ENCODE peak calls at places on chromosomes 5 and 9, in four cellular contexts. C is coronary artery, O is cardiac muscle cell, Y is GM23338. V is an unnamed sample.

GRCh38 chr5:10678236-10678635 is 82.8 kb downstream of the DAP start:
- DNase-seq in Y (no peak), O (no peak), C (no peak), V (no peak)

GRCh38 chr5:173191561-173191960 is 43.4 kb downstream of the NKX2-5 start:
- DNase-seq in Y (no peak), C (no peak), O (no peak), V (no peak)

GRCh38 chr5:103259705-103260355 is 1.3 kb downstream of the MACIR start:
- DNase-seq in O (peak), Y (peak), C (no peak), V (no peak)

GRCh38 chr9:136764301-136764891 is at the start of gene LCN15:
- DNase-seq in C (no peak), O (no peak), Y (no peak), V (no peak)

GRCh38 chr5:85049020-85049419 is 664.3 kb upstream of the EDIL3 start:
- DNase-seq in Y (peak), C (no peak), O (peak), V (no peak)

GRCh38 chr5:72458407-72458806 is 48.8 kb downstream of the ZNF366 start:
- DNase-seq in O (no peak), C (no peak), Y (no peak), V (no peak)

GRCh38 chr5:9715891-9716335 is 85.8 kb upstream of the TAS2R1 start:
- DNase-seq in C (no peak), O (peak), Y (peak), V (no peak)

GRCh38 chr9:93658184-93658925 is 82.0 kb downstream of the PHF2 start:
- DNase-seq in O (no peak), Y (no peak), C (peak), V (no peak)

GRCh38 chr9:107221321-107221720 is 61.8 kb upstream of the RAD23B start:
- DNase-seq in O (no peak), Y (peak), C (no peak), V (no peak)

GRCh38 chr5:113061851-113062631 is 85.4 kb downstream of the DCP2 start:
- DNase-seq in C (no peak), O (peak), Y (no peak), V (no peak)

GRCh38 chr9:34334337-34334824 is 5.0 kb downstream of the NUDT2 start:
- DNase-seq in C (no peak), Y (peak), O (peak), V (no peak)

GRCh38 chr5:133409210-133409674 is 203.1 kb downstream of the FSTL4 start:
- DNase-seq in C (peak), O (no peak), Y (no peak), V (no peak)

GRCh38 chr9:84322830-84323229 is 17.7 kb downstream of the SLC28A3 start:
- DNase-seq in O (peak), Y (no peak), C (no peak), V (no peak)

GRCh38 chr9:3517377-3518048 is 8.3 kb downstream of the RFX3 start:
- DNase-seq in C (no peak), Y (no peak), O (no peak), V (no peak)

GRCh38 chr9:16794871-16795639 is 75.4 kb downstream of the BNC2 start:
- DNase-seq in C (peak), Y (no peak), O (peak), V (no peak)

GRCh38 chr9:71608825-71609452 is 159.4 kb downstream of the CEMIP2 start:
- DNase-seq in O (peak), C (no peak), Y (peak), V (no peak)

GRCh38 chr5:147177125-147177840 is 57.5 kb upstream of the STK32A start:
- DNase-seq in C (no peak), Y (no peak), O (peak), V (no peak)

GRCh38 chr5:82312373-82312856 is 34.3 kb upstream of the RPS23 start:
- DNase-seq in O (peak), C (peak), Y (peak), V (no peak)

GRCh38 chr5:128579111-128579510 is 41.1 kb upstream of the FBN2 start:
- DNase-seq in Y (no peak), C (no peak), O (peak), V (peak)

GRCh38 chr5:96661101-96661840 is 905 bp upstream of the CAST start:
- DNase-seq in C (no peak), O (peak), Y (peak), V (no peak)

GRCh38 chr5:50666261-50667078 is at the start of gene PARP8:
- DNase-seq in C (peak), O (peak), Y (peak), V (no peak)

GRCh38 chr5:90902170-90902569 is 343.6 kb downstream of the ADGRV1 start:
- DNase-seq in C (no peak), O (no peak), Y (no peak), V (no peak)

GRCh38 chr9:98255064-98255577 is 328 bp downstream of the TBC1D2 start:
- DNase-seq in O (peak), C (no peak), Y (peak), V (no peak)

GRCh38 chr9:136170291-136170901 is 34.5 kb downstream of the LHX3 start:
- DNase-seq in O (peak), Y (peak), C (no peak), V (no peak)

GRCh38 chr5:154159343-154159742 is 31.2 kb upstream of the GALNT10 start:
- DNase-seq in O (peak), Y (no peak), C (no peak), V (no peak)

GRCh38 chr5:111478266-111478665 is 34.1 kb downstream of the STARD4 start:
- DNase-seq in Y (no peak), C (no peak), O (no peak), V (no peak)

GRCh38 chr5:80654054-80654390 is 430 bp upstream of the MSH3 start:
- DNase-seq in O (no peak), Y (peak), C (peak), V (no peak)

GRCh38 chr5:151095341-151096000 is 14.6 kb upstream of the TNIP1 start:
- DNase-seq in Y (no peak), O (peak), C (no peak), V (no peak)

GRCh38 chr5:27652505-27652904 is 614.1 kb upstream of the CDH9 start:
- DNase-seq in C (no peak), Y (peak), O (peak), V (peak)

GRCh38 chr9:25461416-25461815 is 216.8 kb downstream of the TUSC1 start:
- DNase-seq in C (no peak), O (no peak), Y (no peak), V (peak)

GRCh38 chr9:125993423-125993935 is 246.3 kb downstream of the PBX3 start:
- DNase-seq in O (no peak), C (no peak), Y (no peak), V (no peak)

GRCh38 chr5:143733635-143734341 is 78.2 kb upstream of the HMHB1 start:
- DNase-seq in O (no peak), C (no peak), Y (peak), V (no peak)

GRCh38 chr5:148746826-148747535 is 79.4 kb upstream of the ADRB2 start:
- DNase-seq in C (no peak), Y (no peak), O (no peak), V (no peak)

DNA sequence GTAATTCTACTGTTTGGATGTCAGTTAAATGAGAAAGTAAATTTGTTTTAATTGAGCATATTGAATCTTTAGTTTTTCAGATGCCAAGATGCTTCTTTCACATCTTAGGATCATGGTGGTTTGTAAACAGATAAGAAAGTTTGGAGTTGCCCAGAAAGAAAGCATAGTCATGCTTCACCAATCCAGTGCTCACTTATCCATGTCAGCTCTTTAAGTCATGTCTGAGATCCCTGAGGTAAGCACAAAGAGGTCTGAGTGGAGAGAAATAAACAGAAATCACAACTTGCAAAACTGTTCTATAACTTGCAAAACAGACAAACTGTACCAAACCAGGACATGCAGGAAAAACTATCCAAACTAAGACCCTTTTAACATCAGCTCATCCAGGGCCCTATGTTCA is 87.7 kb downstream of the OSTF1 start:
- DNase-seq in O (no peak), C (no peak), Y (no peak), V (no peak)
- H3K27ac ChIP-seq in O (no peak), C (no peak), Y (no peak), V (no peak)

DNA sequence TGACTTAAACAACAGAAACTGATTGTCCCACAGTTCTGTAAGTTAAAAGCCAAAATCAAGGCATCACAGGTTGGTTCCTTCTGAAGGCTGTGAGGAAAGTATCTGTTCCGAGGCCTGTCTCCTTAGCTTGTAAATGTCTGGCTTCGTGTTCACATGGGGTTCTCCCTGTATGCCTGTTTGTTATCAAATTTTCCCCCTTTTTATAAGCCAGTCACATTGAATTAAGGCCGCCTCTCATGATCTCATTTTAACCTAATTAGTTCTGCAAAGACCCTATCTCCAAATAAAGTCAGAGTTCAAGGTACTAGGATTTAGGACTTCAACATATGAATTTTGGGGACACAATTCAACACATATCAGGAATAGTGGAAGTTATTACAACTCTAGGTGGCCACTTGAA is 331.5 kb downstream of the PIK3R1 start:
- DNase-seq in O (no peak), C (no peak), Y (no peak), V (no peak)
- H3K27ac ChIP-seq in O (no peak), C (no peak), Y (no peak), V (no peak)

GRCh38 chr5:61280766-61281427 is 51.2 kb upstream of the ZSWIM6 start:
- DNase-seq in Y (no peak), O (no peak), C (no peak), V (no peak)
- H3K27ac ChIP-seq in Y (no peak), O (no peak), C (no peak), V (peak)

GRCh38 chr5:137667341-137667740 is 68.5 kb downstream of the KLHL3 start:
- DNase-seq in O (peak), C (no peak), Y (no peak), V (no peak)
- H3K27ac ChIP-seq in O (no peak), C (peak), Y (no peak), V (no peak)

GRCh38 chr9:18507151-18507550 is 33.2 kb downstream of the ADAMTSL1 start:
- DNase-seq in Y (no peak), O (no peak), C (no peak), V (no peak)

GRCh38 chr9:18504707-18505106 is 30.8 kb downstream of the ADAMTSL1 start:
- DNase-seq in Y (peak), C (no peak), O (no peak), V (no peak)

GRCh38 chr9:18499987-18500386 is 26.0 kb downstream of the ADAMTSL1 start:
- DNase-seq in O (no peak), C (no peak), Y (no peak), V (peak)

GRCh38 chr9:18498947-18499585 is 25.1 kb downstream of the ADAMTSL1 start:
- DNase-seq in Y (no peak), O (no peak), C (no peak), V (no peak)

GRCh38 chr9:18502546-18502945 is 28.6 kb downstream of the ADAMTSL1 start:
- DNase-seq in Y (no peak), C (no peak), O (no peak), V (no peak)
- H3K27ac ChIP-seq in Y (no peak), C (no peak), O (no peak), V (no peak)

DNA sequence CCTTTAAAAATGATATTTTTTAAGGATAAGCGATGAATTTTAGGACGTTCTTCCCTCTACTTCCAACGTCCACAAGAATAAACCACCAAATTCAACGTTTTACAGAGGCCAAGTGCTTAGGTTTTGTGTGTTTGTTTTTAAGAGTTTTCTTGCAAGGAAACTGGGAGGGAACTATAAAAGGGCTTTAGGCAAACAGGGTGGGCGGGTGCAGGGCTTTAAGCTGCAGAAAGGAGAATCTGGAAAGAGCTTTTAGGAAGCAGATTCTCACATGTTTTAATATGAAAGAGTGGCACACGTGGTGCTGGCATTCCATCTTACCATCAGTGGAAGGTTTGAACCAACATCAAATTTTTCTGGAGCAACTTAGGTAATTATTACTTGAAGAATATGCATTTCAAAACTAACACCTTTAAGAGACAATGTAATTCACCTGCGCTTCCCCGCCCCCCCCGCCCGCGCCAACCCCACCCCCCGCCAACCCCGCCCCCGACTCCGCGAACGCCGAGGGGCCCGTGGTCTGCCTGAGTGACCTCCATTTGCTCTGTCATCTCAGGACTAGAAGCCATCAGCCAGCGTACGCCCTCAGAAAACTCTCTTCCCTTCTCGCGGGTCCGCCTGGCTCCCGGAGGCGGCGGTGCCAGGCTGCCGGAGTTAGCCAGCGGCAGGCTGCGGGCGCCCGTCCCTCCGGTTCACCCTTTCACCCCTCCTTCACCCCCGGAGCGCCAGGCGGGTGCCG is 916 bp upstream of the PIK3R1 start:
- DNase-seq in Y (peak), C (no peak), O (peak), V (no peak)
- H3K27ac ChIP-seq in Y (no peak), C (peak), O (peak), V (peak)

GRCh38 chr5:135107101-135107500 is 73.1 kb upstream of the PITX1 start:
- DNase-seq in C (no peak), O (no peak), Y (no peak), V (no peak)

GRCh38 chr5:135107986-135108385 is 74.0 kb upstream of the PITX1 start:
- DNase-seq in C (no peak), Y (no peak), O (no peak), V (no peak)

GRCh38 chr5:135108992-135109391 is 75.0 kb upstream of the PITX1 start:
- DNase-seq in C (no peak), Y (no peak), O (no peak), V (no peak)

GRCh38 chr5:135106610-135107009 is 72.6 kb upstream of the PITX1 start:
- DNase-seq in C (no peak), Y (no peak), O (no peak), V (peak)

DNA sequence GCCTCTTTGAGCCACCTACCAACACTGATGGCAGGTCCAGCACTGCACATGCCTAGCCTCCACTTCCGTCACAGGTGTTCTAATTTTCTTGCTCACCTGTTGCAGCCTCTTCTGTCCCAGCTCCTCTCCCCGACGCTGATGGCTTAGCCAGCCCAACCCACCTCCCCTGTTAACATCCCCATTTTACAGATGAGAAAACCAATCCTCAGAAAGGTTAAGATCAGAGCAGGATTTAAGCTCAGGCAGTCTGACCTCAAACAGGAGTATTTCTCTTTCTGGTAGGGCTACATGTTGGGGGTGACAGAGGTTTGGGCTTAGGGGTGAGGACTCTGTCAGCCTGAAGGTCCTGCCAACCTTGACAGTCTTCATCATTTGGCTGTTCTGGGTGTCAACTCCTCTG is 74.5 kb upstream of the PITX1 start:
- DNase-seq in C (no peak), Y (no peak), O (no peak), V (no peak)
- H3K27ac ChIP-seq in C (no peak), Y (no peak), O (no peak), V (no peak)

GRCh38 chr5:140130949-140131733 is 5.4 kb downstream of the IGIP start:
- DNase-seq in Y (no peak), C (no peak), O (no peak), V (no peak)
- H3K27ac ChIP-seq in Y (no peak), C (no peak), O (no peak), V (peak)

DNA sequence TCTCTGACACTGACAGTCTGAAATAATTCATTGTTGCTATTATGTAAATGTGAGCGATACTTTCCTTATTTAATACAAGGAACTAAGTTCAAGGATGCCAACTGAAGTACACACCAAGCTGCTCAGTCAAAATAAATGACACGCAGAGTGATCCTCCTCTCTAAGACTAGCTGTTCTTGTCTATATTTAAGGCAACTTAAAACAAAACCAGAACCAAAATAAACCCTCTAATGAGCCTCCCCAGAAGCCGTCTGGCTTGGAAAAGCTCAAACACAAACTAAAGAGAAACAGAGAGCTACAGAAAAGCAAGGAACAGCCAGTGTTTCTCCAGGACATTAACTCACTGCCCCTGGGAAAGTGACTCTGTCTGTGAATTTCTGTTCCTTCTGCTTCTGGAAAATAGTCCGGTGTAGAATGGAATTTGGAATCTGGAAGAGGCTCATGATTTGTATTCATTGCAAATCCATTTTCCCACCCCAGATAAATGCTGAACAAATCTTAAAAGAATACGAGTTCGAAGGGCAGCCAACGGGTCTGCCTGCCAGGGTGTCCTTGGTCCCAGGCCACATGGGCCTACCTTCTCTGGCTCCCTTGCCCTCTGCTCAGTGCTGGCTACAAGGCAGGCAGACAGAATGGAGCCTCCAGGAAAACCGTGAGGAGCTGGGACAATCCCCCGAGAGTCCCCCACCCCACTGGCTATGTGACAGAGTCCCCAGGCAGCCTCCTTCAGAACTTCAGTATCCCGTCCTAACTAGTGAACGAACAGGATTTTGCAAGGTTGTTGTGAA is 14.8 kb downstream of the GGTA1 start:
- DNase-seq in O (no peak), C (no peak), Y (no peak), V (no peak)
- H3K27ac ChIP-seq in O (peak), C (peak), Y (no peak), V (no peak)

DNA sequence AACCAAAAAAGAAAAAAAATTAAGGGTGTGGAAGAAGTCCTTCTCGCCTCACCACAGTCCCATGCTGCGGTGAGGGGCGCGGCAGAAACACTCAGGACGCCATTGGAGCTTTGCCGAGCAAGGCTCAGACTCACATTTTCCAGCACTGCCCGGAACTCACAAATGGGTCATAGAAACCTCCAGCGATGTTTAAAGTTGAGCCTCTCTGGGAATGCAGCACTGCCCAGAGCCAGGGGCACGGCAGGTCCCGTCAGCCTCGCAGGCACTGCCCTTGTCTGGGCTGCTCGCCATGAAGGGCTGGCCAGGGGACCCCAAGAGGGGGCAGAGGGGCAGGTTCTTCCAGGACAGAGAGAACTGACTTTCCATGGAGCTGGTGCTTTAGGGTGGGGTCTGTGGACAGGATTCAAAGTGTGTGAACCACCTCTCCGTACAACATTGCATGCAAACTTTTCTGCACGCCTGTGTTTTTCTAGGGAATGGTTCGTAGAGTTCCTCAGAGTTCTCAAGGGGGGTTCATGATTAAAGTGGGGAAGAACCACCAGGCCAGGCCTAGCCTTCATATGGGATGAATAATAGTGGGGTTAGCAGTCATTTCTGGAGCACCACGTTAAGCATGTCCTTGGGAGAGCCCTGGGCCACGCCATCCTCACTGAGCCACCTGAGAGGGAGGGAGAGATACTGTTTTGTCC is 38.4 kb downstream of the PRRX2 start:
- DNase-seq in O (peak), C (peak), Y (no peak), V (no peak)
- H3K27ac ChIP-seq in O (no peak), C (peak), Y (no peak), V (no peak)